ENCODE peak calls at places on chromosomes 5 and 9, in six cellular contexts. P is heart left ventricle; Y is lung; E is fibroblast of lung; W is neural progenitor cell; D is CD4-positive, CD25-positive, alpha-beta regulatory T cell. S is an unnamed sample.

GRCh38 chr5:147734839-147735238 is 47.7 kb downstream of the JAKMIP2 start:
- DNase-seq in D (no peak), P (no peak), Y (no peak), E (no peak), W (no peak), S (no peak)

GRCh38 chr5:12757035-12757434 is 852.8 kb upstream of the CTNND2 start:
- DNase-seq in W (no peak), Y (no peak), P (no peak), E (no peak), D (no peak), S (no peak)

GRCh38 chr9:81687521-81688261 is 1.7 kb downstream of the TLE1 start:
- DNase-seq in E (peak; percentile 42), P (peak; percentile 51), D (no peak), W (peak; percentile 74), Y (peak; percentile 30), S (no peak)

GRCh38 chr5:160395111-160395510 is 4.7 kb downstream of the FAM200C start:
- DNase-seq in P (no peak), Y (no peak), E (no peak), W (no peak), D (no peak), S (no peak)

GRCh38 chr9:128150594-128151342 is 1.5 kb downstream of the LCN2 start:
- DNase-seq in W (peak; percentile 69), P (no peak), Y (no peak), D (no peak), E (no peak), S (no peak)

GRCh38 chr9:85142461-85143401 is 473.2 kb downstream of the NTRK2 start:
- DNase-seq in E (peak; percentile 19), Y (no peak), P (peak; percentile 24), W (peak; percentile 23), D (no peak), S (peak; percentile 15)

GRCh38 chr5:159163027-159163699 is 46.2 kb downstream of the RNF145 start:
- DNase-seq in W (no peak), D (no peak), P (no peak), E (peak; percentile 94), Y (no peak), S (no peak)

GRCh38 chr9:81832571-81833285 is 95.5 kb upstream of the SPATA31D4 start:
- DNase-seq in Y (no peak), P (no peak), E (peak; percentile 76), D (no peak), W (no peak), S (no peak)

GRCh38 chr5:31378838-31379237 is 153.1 kb downstream of the DROSHA start:
- DNase-seq in Y (no peak), E (no peak), D (no peak), P (no peak), W (no peak), S (no peak)

GRCh38 chr5:16713386-16713928 is 96.7 kb upstream of the RETREG1 start:
- DNase-seq in P (no peak), Y (no peak), D (no peak), W (peak; percentile 96), E (peak; percentile 69), S (no peak)

GRCh38 chr5:171520300-171521170 is 101.1 kb downstream of the FGF18 start:
- DNase-seq in P (no peak), W (peak; percentile 83), Y (no peak), E (peak; percentile 68), D (no peak), S (no peak)

GRCh38 chr5:131265318-131265803 is 1.5 kb downstream of the CDC42SE2 start:
- DNase-seq in D (no peak), E (peak; percentile 23), Y (no peak), P (no peak), W (no peak), S (peak; percentile 52)

GRCh38 chr5:55633574-55634203 is 78.4 kb downstream of the SLC38A9 start:
- DNase-seq in E (peak; percentile 88), D (no peak), P (peak; percentile 85), Y (peak; percentile 45), W (no peak), S (peak; percentile 20)

GRCh38 chr9:35380016-35380415 is 109.9 kb upstream of the RUSC2 start:
- DNase-seq in Y (no peak), E (no peak), D (no peak), W (no peak), P (no peak), S (no peak)

GRCh38 chr5:123720955-123721354 is 209.0 kb downstream of the CSNK1G3 start:
- DNase-seq in Y (no peak), P (no peak), W (no peak), E (peak; percentile 42), D (no peak), S (no peak)

GRCh38 chr9:29006603-29007002 is 1433.3 kb upstream of the C9orf72 start:
- DNase-seq in P (no peak), D (no peak), Y (no peak), W (no peak), E (no peak), S (no peak)

GRCh38 chr5:15502208-15502607 is 2.2 kb downstream of the FBXL7 start:
- DNase-seq in Y (no peak), W (no peak), E (peak; percentile 61), P (no peak), D (no peak), S (no peak)
- H3K4me3 ChIP-seq in Y (no peak overlapping the region), W (peak overlapping the region; percentile 77), E (peak overlapping the region; percentile 96), P (peak overlapping the region; percentile 91), D (no peak overlapping the region), S (no peak overlapping the region)

GRCh38 chr5:139664273-139664693 is 16.1 kb downstream of the CXXC5 start:
- DNase-seq in P (peak; percentile 59), E (no peak), W (no peak), D (no peak), Y (peak; percentile 61), S (no peak)
- H3K4me3 ChIP-seq in P (no peak overlapping the region), E (no peak overlapping the region), W (no peak overlapping the region), D (no peak overlapping the region), Y (no peak overlapping the region), S (no peak overlapping the region)

DNA sequence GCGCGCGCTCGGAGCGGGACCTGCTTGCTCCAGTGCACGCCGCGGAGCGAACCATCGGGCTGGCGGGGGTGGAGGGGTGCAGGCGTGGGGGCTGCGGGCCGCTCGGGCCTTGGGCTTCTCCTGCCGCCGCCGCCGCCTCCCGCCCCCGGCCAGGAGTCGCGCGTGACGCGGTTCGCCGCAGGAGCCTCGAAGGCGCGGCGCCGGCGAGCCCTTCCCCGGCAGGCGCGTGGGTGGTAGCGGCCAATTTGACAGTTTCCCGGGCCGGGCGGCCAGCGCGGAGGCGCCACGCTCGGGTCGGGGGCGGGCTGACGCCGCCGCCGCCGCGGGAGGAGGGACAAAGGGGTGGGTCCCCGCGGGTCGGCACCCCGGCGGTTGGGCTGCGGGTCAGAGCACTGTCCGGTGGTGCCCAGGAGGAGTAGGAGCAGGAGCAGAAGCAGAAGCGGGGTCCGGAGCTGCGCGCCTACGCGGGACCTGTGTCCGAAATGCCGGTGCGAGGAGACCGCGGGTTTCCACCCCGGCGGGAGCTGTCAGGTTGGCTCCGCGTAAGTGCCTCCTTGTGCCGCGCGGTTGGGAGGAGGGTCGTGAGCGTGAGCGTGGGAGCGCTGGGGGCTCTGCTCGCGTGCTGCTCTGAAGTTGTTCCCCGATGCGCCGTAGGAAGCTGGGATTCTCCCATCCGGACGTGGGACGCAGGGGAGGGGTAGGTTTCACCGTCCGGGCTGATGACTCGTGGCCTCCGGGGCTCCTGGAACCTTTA is at the start of gene TJP2:
- DNase-seq in W (peak; percentile 85), P (peak; percentile 86), E (peak; percentile 80), Y (peak; percentile 73), D (peak; percentile 28), S (no peak)
- H3K4me3 ChIP-seq in W (peak within 1 kb of the TSS; percentile 71), P (peak within 1 kb of the TSS; percentile 74), E (peak within 1 kb of the TSS; percentile 90), Y (peak within 1 kb of the TSS; percentile 87), D (peak within 1 kb of the TSS; percentile 81), S (peak within 1 kb of the TSS; percentile 68)

GRCh38 chr9:98639133-98639532 is 69.6 kb downstream of the GABBR2 start:
- DNase-seq in Y (no peak), E (no peak), W (no peak), P (no peak), D (no peak), S (no peak)

GRCh38 chr9:98632839-98633238 is 75.9 kb downstream of the GABBR2 start:
- DNase-seq in W (no peak), P (no peak), D (no peak), E (no peak), Y (no peak), S (no peak)

GRCh38 chr9:98634680-98635079 is 74.1 kb downstream of the GABBR2 start:
- DNase-seq in W (no peak), E (no peak), Y (no peak), D (no peak), P (no peak), S (no peak)

GRCh38 chr9:98637381-98637780 is 71.4 kb downstream of the GABBR2 start:
- DNase-seq in D (no peak), P (no peak), Y (no peak), E (peak; percentile 33), W (no peak), S (no peak)

DNA sequence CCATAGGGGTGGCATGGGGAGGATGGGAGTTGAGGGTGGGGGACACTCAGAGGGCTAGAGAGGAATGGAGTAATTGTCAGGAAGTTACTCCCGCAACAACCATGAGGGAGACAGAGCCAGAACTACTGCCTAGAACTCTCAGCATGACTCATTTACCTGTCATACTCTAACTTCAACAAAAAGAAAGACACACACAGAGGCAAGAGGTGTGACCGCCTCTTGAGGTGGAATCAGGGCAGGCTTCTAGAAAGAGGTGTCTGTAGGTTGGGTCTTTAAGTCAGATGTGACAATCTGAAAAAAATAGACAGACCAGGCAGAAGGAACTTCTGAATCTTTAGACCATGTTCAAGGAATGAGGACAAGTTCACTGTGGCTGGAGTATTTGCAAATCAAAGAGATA is 73.4 kb downstream of the GABBR2 start:
- DNase-seq in D (no peak), Y (no peak), W (no peak), E (peak; percentile 54), P (no peak), S (no peak)
- H3K4me3 ChIP-seq in D (no peak overlapping the region), Y (no peak overlapping the region), W (no peak overlapping the region), E (no peak overlapping the region), P (no peak overlapping the region), S (no peak overlapping the region)

GRCh38 chr5:93576994-93577575 is 3.9 kb downstream of the NR2F1-AS1 start:
- DNase-seq in Y (no peak), D (no peak), E (no peak), P (no peak), W (peak; percentile 7), S (no peak)
- H3K4me3 ChIP-seq in Y (no peak overlapping the region), D (no peak overlapping the region), E (peak overlapping the region; percentile 41), P (no peak overlapping the region), W (no peak overlapping the region), S (no peak overlapping the region)

GRCh38 chr5:81506900-81507588 is 113.1 kb upstream of the ACOT12 start:
- DNase-seq in P (peak; percentile 47), Y (peak; percentile 46), D (no peak), W (peak; percentile 72), E (peak; percentile 87), S (peak; percentile 89)
- H3K4me3 ChIP-seq in P (no peak overlapping the region), Y (no peak overlapping the region), D (no peak overlapping the region), W (no peak overlapping the region), E (no peak overlapping the region), S (no peak overlapping the region)

GRCh38 chr9:38047301-38048251 is 21.5 kb downstream of the SHB start:
- DNase-seq in W (peak; percentile 68), D (no peak), Y (peak; percentile 82), E (peak; percentile 98), P (peak; percentile 87), S (peak; percentile 54)
- H3K4me3 ChIP-seq in W (peak overlapping the region; percentile 5), D (no peak overlapping the region), Y (no peak overlapping the region), E (peak overlapping the region; percentile 26), P (peak overlapping the region; percentile 19), S (no peak overlapping the region)

S was measured in Jurkat, Clone E6-1.